ENCODE peak calls at places on chromosome 16, in seven cellular contexts. P is trophoblast cell; E is tibial artery; B is thyroid gland; R is CD4-positive, CD25-positive, alpha-beta regulatory T cell; M is HAP-1; T is fibroblast of villous mesenchyme. N is an unnamed sample.

GRCh38 chr16:57513371-57514102 is 22.8 kb downstream of the CCDC102A start:
- DNase-seq in P (peak), E (no peak), B (peak), R (no peak), M (peak), T (peak), N (no peak)

GRCh38 chr16:56956076-56956475 is 5.7 kb upstream of the CETP start:
- DNase-seq in P (no peak), E (no peak), B (no peak), R (no peak), M (no peak), T (no peak), N (no peak)

GRCh38 chr16:15043344-15043743 is 12.5 kb downstream of the NTAN1 start:
- DNase-seq in P (peak), E (no peak), B (no peak), R (no peak), M (no peak), T (no peak), N (no peak)

GRCh38 chr16:26859086-26859485 is 207.6 kb upstream of the C16orf82 start:
- DNase-seq in P (no peak), E (no peak), B (no peak), R (no peak), M (no peak), T (no peak), N (no peak)

GRCh38 chr16:9422769-9423513 is 331.5 kb downstream of the HAPSTR1 start:
- DNase-seq in P (no peak), E (no peak), B (no peak), R (no peak), M (no peak), T (no peak), N (no peak)

GRCh38 chr16:138049-138417 is 440 bp downstream of the NPRL3 start:
- DNase-seq in P (no peak), E (peak), B (peak), R (peak), M (no peak), T (peak), N (peak)

GRCh38 chr16:4083347-4083870 is 32.8 kb downstream of the ADCY9 start:
- DNase-seq in P (no peak), E (no peak), B (no peak), R (no peak), M (no peak), T (no peak), N (no peak)

GRCh38 chr16:62034236-62035114 is 1.8 kb downstream of the CDH8 start:
- DNase-seq in P (no peak), E (no peak), B (no peak), R (no peak), M (no peak), T (no peak), N (no peak)

GRCh38 chr16:30921748-30922419 is 1.5 kb upstream of the FBXL19 start:
- DNase-seq in P (peak), E (peak), B (peak), R (peak), M (peak), T (peak), N (peak)

GRCh38 chr16:21260870-21261791 is 17.0 kb downstream of the CRYM start:
- DNase-seq in P (no peak), E (no peak), B (no peak), R (no peak), M (no peak), T (peak), N (no peak)

GRCh38 chr16:9798952-9799590 is 383.2 kb downstream of the GRIN2A start:
- DNase-seq in P (no peak), E (no peak), B (no peak), R (no peak), M (no peak), T (no peak), N (no peak)

GRCh38 chr16:6218855-6219254 is 1113.8 kb upstream of the RBFOX1 start:
- DNase-seq in P (no peak), E (no peak), B (no peak), R (no peak), M (no peak), T (no peak), N (no peak)

GRCh38 chr16:70160388-70160787 is 13.2 kb upstream of the CLEC18C start:
- DNase-seq in P (no peak), E (no peak), B (no peak), R (no peak), M (no peak), T (no peak), N (no peak)

GRCh38 chr16:11101695-11102522 is 154.1 kb downstream of the SOCS1 start:
- DNase-seq in P (peak), E (no peak), B (no peak), R (no peak), M (no peak), T (peak), N (no peak)

GRCh38 chr16:67483150-67483549 is at the start of gene AGRP:
- DNase-seq in P (no peak), E (no peak), B (no peak), R (no peak), M (no peak), T (no peak), N (no peak)

GRCh38 chr16:67481561-67482259 is 753 bp upstream of the ATP6V0D1 start:
- DNase-seq in P (no peak), E (no peak), B (peak), R (peak), M (peak), T (no peak), N (peak)

GRCh38 chr16:67483731-67484525 is 581 bp upstream of the AGRP start:
- DNase-seq in P (no peak), E (no peak), B (no peak), R (no peak), M (no peak), T (no peak), N (no peak)

GRCh38 chr16:67480833-67481560 is at the start of gene ATP6V0D1:
- DNase-seq in P (peak), E (peak), B (peak), R (peak), M (peak), T (peak), N (peak)

DNA sequence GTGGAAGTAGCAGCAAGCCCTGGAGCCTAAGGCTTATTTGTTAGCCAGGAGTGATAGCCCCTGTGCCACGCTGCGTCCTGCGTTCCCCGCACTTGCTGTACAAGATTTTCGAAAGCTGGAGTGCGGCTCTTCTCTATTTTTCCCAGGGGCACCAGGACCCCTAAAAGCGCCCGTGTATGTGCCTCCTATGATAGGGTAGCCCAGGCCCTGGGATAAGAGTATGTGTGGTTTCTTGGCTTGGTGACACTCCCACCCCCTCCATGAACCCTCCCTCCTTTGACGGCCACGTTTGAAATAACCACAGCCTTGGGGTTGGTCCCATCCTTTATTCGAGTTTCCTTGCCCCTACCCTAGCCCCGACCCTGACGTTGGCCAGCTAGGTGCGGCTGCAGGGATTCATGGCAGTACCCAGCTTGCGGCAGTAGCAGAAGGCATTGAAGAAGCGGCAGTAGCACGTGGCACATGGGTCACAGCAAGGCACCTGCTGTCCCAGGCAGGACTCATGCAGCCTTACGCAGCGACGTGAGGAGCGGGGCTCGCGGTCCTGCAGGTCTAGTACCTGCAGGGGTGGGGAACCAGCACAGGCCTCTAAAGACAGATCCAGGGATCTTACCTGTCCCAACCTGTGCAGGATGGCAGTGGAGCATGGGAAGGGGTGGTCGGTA is 955 bp downstream of the AGRP start:
- DNase-seq in P (no peak), E (no peak), B (no peak), R (no peak), M (no peak), T (no peak), N (peak)
- H3K4me3 ChIP-seq in P (no peak), E (peak), B (no peak), R (peak), M (peak), T (peak), N (peak)

DNA sequence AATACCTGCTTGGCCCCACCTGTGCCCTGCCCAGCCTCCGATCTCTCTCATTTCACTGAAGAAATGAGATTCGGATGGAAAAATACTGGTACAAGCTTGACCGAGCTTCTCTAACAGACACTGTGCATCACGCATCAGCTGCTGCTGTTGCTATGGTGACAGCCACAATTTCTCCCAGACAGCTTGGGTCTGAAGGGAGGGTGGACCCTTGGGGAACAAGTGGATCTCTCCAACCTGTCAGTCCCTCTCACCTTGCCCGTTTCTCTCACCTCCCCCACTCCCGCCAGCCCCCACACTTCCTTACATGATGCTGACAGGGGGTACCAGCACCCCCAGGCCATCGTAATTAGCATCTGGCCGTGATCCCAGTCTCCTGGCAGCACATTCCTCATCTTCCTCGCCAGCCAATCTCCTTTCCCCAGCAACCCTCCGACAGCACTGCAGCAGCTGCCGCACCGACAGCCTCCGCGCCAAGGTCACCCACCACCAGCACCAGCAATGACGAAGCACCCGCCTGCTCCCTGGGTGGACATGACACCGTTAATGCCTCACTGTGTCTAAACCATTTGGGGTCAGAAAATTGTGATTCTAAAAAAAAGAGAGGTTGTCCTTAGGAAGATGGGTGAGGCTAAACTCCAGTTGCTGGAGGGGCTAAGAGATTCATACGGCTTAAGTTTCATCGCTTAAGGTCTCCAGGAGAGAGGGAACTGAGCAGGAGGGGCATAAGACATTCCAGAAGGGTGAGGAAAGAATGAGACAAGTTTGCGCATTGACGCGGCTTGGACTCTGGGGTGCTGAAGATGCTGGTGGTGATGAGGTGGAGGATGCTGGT is 58.6 kb upstream of the TNRC6A start:
- DNase-seq in P (peak), E (peak), B (peak), R (no peak), M (no peak), T (peak), N (no peak)
- H3K4me3 ChIP-seq in P (no peak), E (peak), B (no peak), R (no peak), M (no peak), T (no peak), N (no peak)

GRCh38 chr16:46886764-46887523 is 2.8 kb downstream of the GPT2 start:
- DNase-seq in P (no peak), E (no peak), B (no peak), R (no peak), M (no peak), T (no peak), N (no peak)

GRCh38 chr16:46891910-46892309 is 7.7 kb downstream of the GPT2 start:
- DNase-seq in P (no peak), E (no peak), B (no peak), R (no peak), M (no peak), T (no peak), N (no peak)

GRCh38 chr16:46889942-46890300 is 5.8 kb downstream of the GPT2 start:
- DNase-seq in P (no peak), E (no peak), B (no peak), R (no peak), M (no peak), T (no peak), N (no peak)

GRCh38 chr16:46887524-46887854 is 3.3 kb downstream of the GPT2 start:
- DNase-seq in P (no peak), E (no peak), B (no peak), R (no peak), M (no peak), T (no peak), N (no peak)

GRCh38 chr16:46889245-46889941 is 5.2 kb downstream of the GPT2 start:
- DNase-seq in P (no peak), E (no peak), B (no peak), R (no peak), M (no peak), T (no peak), N (no peak)
- H3K4me3 ChIP-seq in P (no peak), E (no peak), B (no peak), R (no peak), M (no peak), T (no peak), N (no peak)

GRCh38 chr16:66845080-66845410 is 831 bp downstream of the CA7 start:
- DNase-seq in P (no peak), E (no peak), B (no peak), R (no peak), M (no peak), T (no peak), N (no peak)
- H3K4me3 ChIP-seq in P (no peak), E (peak), B (peak), R (no peak), M (peak), T (no peak), N (no peak)

DNA sequence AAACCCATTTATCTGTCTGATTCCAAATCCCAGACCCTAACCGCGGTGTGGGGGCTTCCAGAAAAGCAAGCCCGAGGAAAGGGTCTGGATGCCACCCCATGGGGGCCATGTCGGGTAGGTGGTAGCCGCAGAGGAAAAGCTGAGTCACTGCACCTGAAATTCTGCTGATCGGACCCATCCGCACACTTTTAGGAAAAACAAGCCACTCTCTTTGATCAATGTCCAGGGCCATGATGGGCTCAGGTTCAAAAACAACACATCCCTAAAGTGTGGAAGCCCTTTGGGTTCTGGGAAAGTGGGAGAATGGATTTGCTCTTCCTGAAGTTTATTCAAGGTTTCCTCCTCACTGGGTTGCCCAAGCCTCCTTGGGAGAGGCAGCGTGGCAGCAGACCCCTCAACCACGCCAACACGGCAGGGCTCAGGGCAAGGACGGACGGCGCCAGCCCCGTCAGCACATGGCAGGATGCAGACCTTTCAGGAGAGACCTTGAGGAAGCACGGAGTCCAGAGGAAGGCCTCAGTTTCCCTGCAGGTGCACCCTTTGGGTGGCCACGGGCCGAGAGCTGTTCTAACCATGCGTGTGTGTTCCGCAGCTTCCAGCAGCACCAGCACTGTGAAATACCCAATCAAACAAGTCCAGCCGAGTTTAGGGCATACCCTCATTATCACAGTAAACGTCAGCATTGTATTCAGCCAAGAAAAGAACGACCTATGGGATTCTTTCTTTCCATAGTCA is 367.0 kb downstream of the FOXL1 start:
- DNase-seq in P (peak), E (no peak), B (no peak), R (no peak), M (no peak), T (no peak), N (no peak)
- H3K4me3 ChIP-seq in P (no peak), E (no peak), B (no peak), R (no peak), M (no peak), T (no peak), N (no peak)

GRCh38 chr16:19170043-19170655 is 2.1 kb downstream of the SYT17 start:
- DNase-seq in P (no peak), E (no peak), B (no peak), R (no peak), M (no peak), T (no peak), N (no peak)

GRCh38 chr16:19169081-19169639 is 1.1 kb downstream of the SYT17 start:
- DNase-seq in P (no peak), E (no peak), B (no peak), R (no peak), M (no peak), T (no peak), N (no peak)

GRCh38 chr16:19166500-19166899 is 1.5 kb upstream of the SYT17 start:
- DNase-seq in P (no peak), E (no peak), B (no peak), R (no peak), M (no peak), T (no peak), N (no peak)

GRCh38 chr16:19167710-19168172 is 299 bp upstream of the SYT17 start:
- DNase-seq in P (peak), E (peak), B (peak), R (no peak), M (peak), T (peak), N (no peak)

GRCh38 chr16:19168173-19169080 is at the start of gene SYT17:
- DNase-seq in P (peak), E (no peak), B (peak), R (no peak), M (no peak), T (no peak), N (no peak)
- H3K4me3 ChIP-seq in P (peak), E (peak), B (peak), R (no peak), M (peak), T (peak), N (no peak)

GRCh38 chr16:85629853-85630252 is 16.7 kb downstream of the GSE1 start:
- DNase-seq in P (no peak), E (no peak), B (no peak), R (no peak), M (no peak), T (no peak), N (no peak)

GRCh38 chr16:85632709-85633437 is 19.8 kb downstream of the GSE1 start:
- DNase-seq in P (no peak), E (no peak), B (no peak), R (no peak), M (no peak), T (no peak), N (no peak)

GRCh38 chr16:85629326-85629725 is 16.2 kb downstream of the GSE1 start:
- DNase-seq in P (no peak), E (no peak), B (no peak), R (no peak), M (no peak), T (no peak), N (no peak)

GRCh38 chr16:85631802-85632393 is 18.8 kb downstream of the GSE1 start:
- DNase-seq in P (no peak), E (no peak), B (peak), R (no peak), M (no peak), T (no peak), N (no peak)

GRCh38 chr16:85631230-85631629 is 18.1 kb downstream of the GSE1 start:
- DNase-seq in P (no peak), E (no peak), B (no peak), R (no peak), M (no peak), T (no peak), N (no peak)
- H3K4me3 ChIP-seq in P (no peak), E (no peak), B (no peak), R (no peak), M (no peak), T (no peak), N (no peak)

GRCh38 chr16:1217526-1217925 is 7.5 kb downstream of the TPSG1 start:
- DNase-seq in P (no peak), E (no peak), B (no peak), R (no peak), M (no peak), T (no peak), N (no peak)

GRCh38 chr16:1220098-1220728 is 4.9 kb downstream of the TPSG1 start:
- DNase-seq in P (no peak), E (no peak), B (no peak), R (no peak), M (no peak), T (no peak), N (no peak)

GRCh38 chr16:1218930-1219611 is 6.0 kb downstream of the TPSG1 start:
- DNase-seq in P (no peak), E (no peak), B (no peak), R (no peak), M (no peak), T (no peak), N (no peak)

GRCh38 chr16:1216681-1217400 is 8.2 kb downstream of the TPSG1 start:
- DNase-seq in P (no peak), E (no peak), B (no peak), R (no peak), M (no peak), T (no peak), N (no peak)

GRCh38 chr16:1218061-1218929 is 6.8 kb downstream of the TPSG1 start:
- DNase-seq in P (no peak), E (no peak), B (no peak), R (no peak), M (no peak), T (no peak), N (no peak)
- H3K4me3 ChIP-seq in P (no peak), E (no peak), B (no peak), R (no peak), M (no peak), T (no peak), N (no peak)

DNA sequence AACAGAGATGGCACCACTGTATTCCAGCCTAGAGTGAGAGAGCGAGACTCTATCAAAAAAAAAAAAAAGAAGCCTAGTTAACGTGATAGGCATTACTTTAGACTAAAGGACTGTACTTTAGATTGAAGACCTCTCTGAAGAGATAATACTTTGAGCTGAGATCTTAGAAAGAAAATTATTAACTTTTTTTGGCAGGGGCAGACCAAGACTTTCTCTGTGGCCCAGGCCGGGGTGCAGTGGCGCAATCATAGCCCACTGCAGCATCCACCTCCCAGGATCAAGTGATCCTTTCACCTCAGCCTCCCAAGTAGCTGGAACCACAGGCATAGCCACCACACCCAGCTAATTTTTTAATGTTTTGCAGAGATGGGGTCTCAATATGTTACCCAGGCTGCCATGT is 75.7 kb upstream of the TNRC6A start:
- DNase-seq in P (no peak), E (no peak), B (no peak), R (no peak), M (no peak), T (no peak), N (no peak)
- H3K4me3 ChIP-seq in P (no peak), E (no peak), B (no peak), R (no peak), M (no peak), T (no peak), N (no peak)